ENCODE peak calls at places on chromosomes 2 and 18, in five cellular contexts. R is colonic mucosa, P is body of pancreas, X is astrocyte, S is fibroblast of lung. B is an unnamed sample.

GRCh38 chr2:43824951-43825493 is 13.6 kb downstream of the ABCG5 start:
- DNase-seq in P (no peak), X (no peak), S (no peak), R (no peak), B (no peak)

GRCh38 chr2:60581461-60582282 is 28.2 kb upstream of the BCL11A start:
- DNase-seq in P (peak; percentile 81), R (peak; percentile 59), S (peak; percentile 30), X (peak; percentile 3), B (peak; percentile 77)

GRCh38 chr2:108594132-108594981 is 60.1 kb downstream of the LIMS1 start:
- DNase-seq in P (no peak), R (no peak), S (peak; percentile 98), X (peak; percentile 98), B (no peak)

GRCh38 chr2:18473241-18473841 is 87.1 kb downstream of the RDH14 start:
- DNase-seq in X (peak; percentile 96), R (no peak), P (peak; percentile 8), S (peak; percentile 97), B (peak; percentile 34)

GRCh38 chr18:78722391-78722790 is 257.2 kb upstream of the SALL3 start:
- DNase-seq in S (no peak), P (no peak), X (no peak), R (no peak), B (no peak)

GRCh38 chr2:109242654-109243331 is 113.8 kb downstream of the SH3RF3 start:
- DNase-seq in S (peak; percentile 93), X (peak; percentile 91), R (no peak), P (peak; percentile 29), B (peak; percentile 76)

GRCh38 chr2:136373035-136373434 is 255.1 kb upstream of the CXCR4 start:
- DNase-seq in R (no peak), S (no peak), P (no peak), X (no peak), B (no peak)

GRCh38 chr18:51235011-51235789 is 37.7 kb upstream of the MEX3C start:
- DNase-seq in P (no peak), X (peak; percentile 12), S (peak; percentile 19), R (no peak), B (no peak)

GRCh38 chr2:224723606-224724217 is 7.5 kb upstream of the CCDC195 start:
- DNase-seq in S (peak; percentile 84), P (no peak), R (no peak), X (peak; percentile 78), B (no peak)

GRCh38 chr2:40734797-40735196 is 282.9 kb upstream of the SLC8A1 start:
- DNase-seq in P (no peak), S (peak; percentile 79), X (peak; percentile 70), R (no peak), B (no peak)

GRCh38 chr18:46297621-46298020 is 193.4 kb downstream of the HAUS1 start:
- DNase-seq in S (peak; percentile 47), R (no peak), P (no peak), X (peak; percentile 27), B (no peak)

GRCh38 chr2:98936133-98936916 is at the start of gene CRACDL:
- DNase-seq in R (no peak), P (peak; percentile 73), X (no peak), S (peak; percentile 44), B (no peak)

GRCh38 chr18:8375269-8375668 is 234.0 kb upstream of the RAB12 start:
- DNase-seq in R (no peak), S (no peak), P (no peak), X (no peak), B (no peak)

GRCh38 chr2:197803033-197803444 is 1.4 kb upstream of the PLCL1 start:
- DNase-seq in S (peak; percentile 41), R (no peak), X (peak; percentile 19), P (no peak), B (no peak)

GRCh38 chr2:209334188-209335017 is 89.4 kb upstream of the MAP2 start:
- DNase-seq in R (peak; percentile 33), S (peak; percentile 37), P (peak; percentile 73), X (peak; percentile 16), B (peak; percentile 25)

GRCh38 chr2:200453142-200453852 is 56.6 kb downstream of the KCTD18 start:
- DNase-seq in R (no peak), S (no peak), X (no peak), P (no peak), B (no peak)

GRCh38 chr2:37164757-37165156 is 8.0 kb upstream of the EIF2AK2 start:
- DNase-seq in R (no peak), X (no peak), S (no peak), P (no peak), B (no peak)

GRCh38 chr2:37167636-37168182 is 10.9 kb upstream of the EIF2AK2 start:
- DNase-seq in S (peak; percentile 27), P (no peak), R (no peak), X (peak; percentile 12), B (no peak)

GRCh38 chr2:37171624-37171950 is 14.8 kb upstream of the EIF2AK2 start:
- DNase-seq in R (no peak), S (no peak), P (no peak), X (no peak), B (no peak)

GRCh38 chr2:37173741-37174140 is 14.7 kb downstream of the SULT6B1 start:
- DNase-seq in R (no peak), P (no peak), X (no peak), S (no peak), B (no peak)

GRCh38 chr2:37168217-37168981 is 11.6 kb upstream of the EIF2AK2 start:
- DNase-seq in S (peak; percentile 39), R (peak; percentile 21), P (peak; percentile 40), X (peak; percentile 23), B (no peak)
- TF ChIP-seq CTCF in S (peak; percentile 75), R (peak; percentile 71), P (peak; percentile 59), X (peak; percentile 67), B (peak; percentile 59)

GRCh38 chr2:96506016-96506906 is 1.1 kb upstream of the NEURL3 start:
- DNase-seq in X (no peak), R (no peak), P (no peak), S (no peak), B (peak; percentile 34)
- H3K4me1 ChIP-seq in X (peaks cover 11% of the 10 kb centered on the region), R (peaks cover 25% of the 10 kb centered on the region), P (peaks cover 79% of the 10 kb centered on the region), S (peaks cover 3% of the 10 kb centered on the region), B (peaks cover 39% of the 10 kb centered on the region)

GRCh38 chr2:15748736-15749323 is 157.2 kb downstream of the DDX1 start:
- DNase-seq in S (no peak), P (peak; percentile 37), R (peak; percentile 31), X (no peak), B (no peak)
- TF ChIP-seq CTCF in S (no peak), P (no peak), R (peak; percentile 22), X (no peak), B (no peak)

GRCh38 chr2:217899231-217900009 is 103.4 kb downstream of the TNS1 start:
- DNase-seq in P (peak; percentile 81), S (peak; percentile 89), R (peak; percentile 62), X (peak; percentile 80), B (peak; percentile 86)
- H3K4me1 ChIP-seq in P (peaks cover 76% of the 10 kb centered on the region), S (peaks cover 45% of the 10 kb centered on the region), R (no peaks in the 10 kb centered on the region), X (peaks cover 50% of the 10 kb centered on the region), B (peaks cover 73% of the 10 kb centered on the region)

GRCh38 chr18:67278984-67279383 is 237.5 kb downstream of the DSEL start:
- DNase-seq in S (no peak), P (no peak), X (no peak), R (no peak), B (no peak)
- TF ChIP-seq CTCF in S (no peak), P (no peak), X (no peak), R (no peak), B (no peak)

GRCh38 chr2:230218411-230218810 is 1.4 kb downstream of the SP110 start:
- DNase-seq in P (no peak), X (no peak), R (no peak), S (no peak), B (no peak)

GRCh38 chr2:230224458-230224857 is 1.1 kb upstream of the SP140 start:
- DNase-seq in X (no peak), P (no peak), S (no peak), R (no peak), B (no peak)

GRCh38 chr2:230219419-230220331 is at the start of gene SP110:
- DNase-seq in P (peak; percentile 91), X (peak; percentile 82), R (peak; percentile 92), S (peak; percentile 88), B (peak; percentile 69)

GRCh38 chr2:230220347-230220969 is 674 bp upstream of the SP110 start:
- DNase-seq in P (peak; percentile 9), R (no peak), X (no peak), S (no peak), B (no peak)

GRCh38 chr2:230221533-230221932 is 1.7 kb upstream of the SP110 start:
- DNase-seq in P (no peak), R (no peak), S (no peak), X (no peak), B (no peak)
- H3K4me1 ChIP-seq in P (peaks cover 17% of the 10 kb centered on the region), R (peaks cover 4% of the 10 kb centered on the region), S (no peaks in the 10 kb centered on the region), X (peaks cover 9% of the 10 kb centered on the region), B (no peaks in the 10 kb centered on the region)

DNA sequence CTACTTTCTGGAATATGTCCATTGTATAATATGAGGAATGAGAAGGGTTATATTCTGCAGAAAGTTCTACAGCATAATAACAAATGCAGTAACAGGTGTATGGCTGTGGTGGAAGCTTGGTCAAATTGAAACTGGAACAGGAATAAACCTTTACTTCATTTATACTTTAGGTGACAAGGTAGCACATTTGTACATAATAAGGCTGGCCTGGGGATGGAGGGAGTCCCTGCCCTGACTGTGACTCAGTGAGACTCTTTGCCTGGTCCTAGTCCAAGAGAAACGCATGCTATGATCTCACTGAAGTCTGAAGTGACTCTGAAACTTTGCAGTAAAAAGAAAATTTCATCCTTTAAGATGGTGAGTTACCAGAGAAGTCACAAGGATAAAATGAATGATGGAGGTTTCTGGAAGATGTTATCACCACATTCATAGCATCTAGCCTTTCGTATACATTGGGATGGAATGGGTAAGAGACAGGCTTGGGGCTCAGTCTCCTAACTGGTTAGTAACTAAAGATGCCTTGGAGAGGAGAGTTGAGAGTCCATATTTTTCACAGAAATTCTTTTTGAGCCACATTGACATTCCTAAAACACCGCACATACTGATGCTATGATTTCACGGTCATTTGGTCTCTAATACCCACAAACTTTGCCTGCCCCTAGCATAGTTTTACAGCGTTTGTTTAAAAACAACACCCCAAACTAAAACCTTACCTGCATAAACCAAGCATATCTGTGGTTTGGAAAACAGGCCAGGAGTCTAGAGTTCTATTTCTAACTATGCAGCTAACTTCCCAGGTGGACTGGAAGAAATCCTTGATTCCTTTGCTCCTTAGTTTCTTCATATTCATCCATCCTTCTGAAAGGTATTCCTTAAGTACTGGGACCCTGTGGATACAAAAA is 42.4 kb upstream of the NABP1 start:
- DNase-seq in P (no peak), R (no peak), X (peak; percentile 95), S (peak; percentile 95), B (no peak)
- TF ChIP-seq CTCF in P (no peak), R (no peak), X (no peak), S (no peak), B (no peak)

DNA sequence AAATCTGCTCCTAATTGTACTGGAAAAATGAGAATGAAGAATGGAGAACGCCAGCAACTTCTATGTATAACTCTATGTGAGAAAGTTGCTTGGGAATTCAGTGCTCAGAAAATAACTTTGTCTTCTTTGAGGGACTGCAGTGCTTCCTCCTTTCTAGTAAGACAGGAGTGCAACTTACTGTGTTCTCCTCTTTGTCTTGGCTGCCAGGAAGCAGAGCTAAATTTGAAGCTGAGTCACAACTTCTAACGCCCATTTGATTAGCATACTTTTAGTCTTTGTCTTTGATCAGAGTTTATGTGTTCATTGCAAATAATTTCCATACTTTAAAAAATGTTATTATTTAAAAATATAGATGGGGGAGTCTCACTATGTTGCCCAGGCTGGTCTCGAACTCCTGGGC is 6.6 kb downstream of the ARHGAP25 start:
- DNase-seq in S (peak; percentile 53), P (no peak), X (peak; percentile 39), R (peak; percentile 18), B (no peak)
- H3K4me1 ChIP-seq in S (no peaks in the 10 kb centered on the region), P (no peaks in the 10 kb centered on the region), X (peaks cover 10% of the 10 kb centered on the region), R (peaks cover 6% of the 10 kb centered on the region), B (no peaks in the 10 kb centered on the region)

GRCh38 chr18:56709463-56709862 is 58.3 kb downstream of the WDR7 start:
- DNase-seq in S (peak; percentile 90), P (no peak), X (peak; percentile 87), R (no peak), B (no peak)
- TF ChIP-seq CTCF in S (no peak), P (no peak), X (peak; percentile 42), R (no peak), B (no peak)